ENCODE peak calls at places on chromosomes 11 and 22, in ten cellular contexts. A, T, S, H, J, R, O, D, W and E are unnamed samples.
A peak's percentile ranks its signal among the peaks of the same experiment; 100 is the strongest.

GRCh38 chr11:32090774-32091370 is at the start of gene RCN1:
- DNase-seq in O (no peak), R (peak; percentile 44), H (peak; percentile 14), D (no peak), A (peak; percentile 84), J (peak; percentile 32), T (peak; percentile 69), S (peak; percentile 65), W (peak; percentile 97), E (peak; percentile 50)

GRCh38 chr11:117045196-117045595 is 53.0 kb downstream of the SIK3 start:
- DNase-seq in R (no peak), O (no peak), W (peak; percentile 23), J (no peak), T (no peak), A (no peak), D (no peak), S (no peak), H (no peak), E (no peak)

GRCh38 chr11:2214527-2215229 is 43.1 kb upstream of the TH start:
- DNase-seq in J (no peak), A (no peak), H (no peak), O (no peak), D (no peak), R (no peak), T (no peak), S (peak; percentile 29), W (no peak), E (no peak)

GRCh38 chr22:36986242-36986821 is 32.9 kb downstream of the TST start:
- DNase-seq in S (no peak), W (peak; percentile 21), O (no peak), A (no peak), D (peak; percentile 37), H (no peak), R (peak; percentile 56), J (no peak), T (peak; percentile 55), E (no peak)

GRCh38 chr11:60658409-60658808 is 41.0 kb upstream of the MS4A8 start:
- DNase-seq in R (peak; percentile 16), J (no peak), S (no peak), A (no peak), O (no peak), H (no peak), T (no peak), D (peak; percentile 1), W (no peak), E (no peak)

GRCh38 chr11:36358436-36358835 is 62.3 kb downstream of the PRR5L start:
- DNase-seq in R (no peak), T (no peak), W (no peak), D (no peak), S (no peak), O (no peak), J (no peak), A (no peak), H (no peak), E (no peak)

GRCh38 chr11:109993786-109994185 is 99.4 kb upstream of the ZC3H12C start:
- DNase-seq in D (no peak), T (no peak), J (no peak), H (no peak), O (no peak), R (no peak), W (no peak), S (no peak), A (no peak), E (no peak)

GRCh38 chr11:12642040-12642439 is 32.2 kb upstream of the TEAD1 start:
- DNase-seq in S (no peak), J (no peak), R (no peak), T (peak; percentile 21), O (no peak), A (no peak), W (no peak), D (no peak), H (no peak), E (no peak)

GRCh38 chr22:21940521-21940920 is 12.1 kb downstream of the PPM1F start:
- DNase-seq in W (no peak), T (no peak), S (no peak), H (no peak), A (peak; percentile 52), J (no peak), O (no peak), R (no peak), D (no peak), E (no peak)

GRCh38 chr11:124115782-124116616 is 749 bp downstream of the VWA5A start:
- DNase-seq in D (peak; percentile 40), J (no peak), T (no peak), S (peak; percentile 57), R (peak; percentile 39), H (no peak), W (peak; percentile 30), A (peak; percentile 32), O (no peak), E (no peak)

GRCh38 chr11:98455500-98456186 is 565.1 kb upstream of the CNTN5 start:
- DNase-seq in S (no peak), A (no peak), O (no peak), J (no peak), W (peak; percentile 36), R (no peak), D (no peak), H (no peak), T (no peak), E (no peak)

GRCh38 chr11:9688716-9689511 is 25.0 kb downstream of the SWAP70 start:
- DNase-seq in T (peak; percentile 89), H (no peak), O (peak; percentile 96), S (no peak), D (no peak), W (peak; percentile 52), A (no peak), J (peak; percentile 47), R (no peak), E (no peak)

GRCh38 chr11:72609045-72609444 is 65.2 kb downstream of the PDE2A start:
- DNase-seq in H (no peak), A (no peak), T (peak; percentile 48), S (no peak), O (no peak), J (no peak), W (peak; percentile 34), R (no peak), D (no peak), E (no peak)

GRCh38 chr11:75934851-75935250 is 119.8 kb downstream of the UVRAG start:
- DNase-seq in R (no peak), S (no peak), H (no peak), O (no peak), W (no peak), J (no peak), T (no peak), A (no peak), D (no peak), E (no peak)

GRCh38 chr22:29032584-29032983 is 29.0 kb downstream of the C22orf31 start:
- DNase-seq in W (no peak), D (peak; percentile 42), O (no peak), A (no peak), J (no peak), H (no peak), T (no peak), S (no peak), R (peak; percentile 39), E (no peak)

GRCh38 chr11:68374531-68374930 is 62.1 kb downstream of the LRP5 start:
- DNase-seq in J (no peak), O (no peak), T (no peak), W (no peak), S (no peak), D (no peak), H (no peak), R (no peak), A (no peak), E (no peak)

GRCh38 chr11:120511804-120512726 is 517 bp downstream of the GRIK4 start:
- DNase-seq in H (no peak), O (no peak), S (no peak), W (peak; percentile 27), J (no peak), A (no peak), R (no peak), D (no peak), T (no peak), E (no peak)

GRCh38 chr11:86288776-86289507 is 13.1 kb upstream of the HIKESHI start:
- DNase-seq in W (no peak), D (no peak), A (no peak), H (no peak), R (no peak), J (no peak), O (peak; percentile 31), T (peak; percentile 58), S (no peak), E (no peak)

GRCh38 chr11:76704171-76704948 is 33.8 kb upstream of the LRRC32 start:
- DNase-seq in J (no peak), T (no peak), S (no peak), W (peak; percentile 27), D (no peak), R (no peak), A (no peak), H (no peak), O (no peak), E (no peak)

GRCh38 chr11:45205978-45206377 is 59.5 kb downstream of the PRDM11 start:
- DNase-seq in T (no peak), A (no peak), O (no peak), S (no peak), J (no peak), H (no peak), D (no peak), R (no peak), W (no peak), E (no peak)

GRCh38 chr11:72808415-72808814 is 5.8 kb upstream of the ATG16L2 start:
- DNase-seq in A (no peak), T (no peak), W (peak; percentile 0), J (no peak), D (no peak), O (no peak), R (no peak), S (no peak), H (no peak), E (no peak)

GRCh38 chr11:93622043-93622442 is 39.4 kb upstream of the CEP295 start:
- DNase-seq in O (no peak), T (peak; percentile 27), S (no peak), H (no peak), J (no peak), D (no peak), W (no peak), A (no peak), R (no peak), E (no peak)

GRCh38 chr11:91591021-91591420 is 633.6 kb upstream of the FAT3 start:
- DNase-seq in O (no peak), S (no peak), R (no peak), T (no peak), W (no peak), H (no peak), J (no peak), D (no peak), A (no peak), E (no peak)

GRCh38 chr11:123653997-123654565 is 343 bp downstream of the SCN3B start:
- DNase-seq in W (peak; percentile 74), S (peak; percentile 35), H (no peak), A (peak; percentile 73), J (peak; percentile 58), D (no peak), T (no peak), O (no peak), R (peak; percentile 56), E (peak; percentile 17)

GRCh38 chr11:94934362-94934761 is 39.0 kb downstream of the CWC15 start:
- DNase-seq in S (no peak), W (peak; percentile 56), H (no peak), O (no peak), A (no peak), D (no peak), R (no peak), J (no peak), T (no peak), E (no peak)

GRCh38 chr11:8223513-8223899 is 40.2 kb downstream of the LMO1 start:
- DNase-seq in D (no peak), J (no peak), W (no peak), S (peak; percentile 29), A (no peak), H (no peak), O (no peak), T (no peak), R (no peak), E (no peak)

GRCh38 chr22:21942407-21942895 is 10.2 kb downstream of the PPM1F start:
- DNase-seq in H (no peak), W (no peak), A (peak; percentile 91), S (peak; percentile 68), O (peak; percentile 53), T (peak; percentile 28), R (no peak), D (no peak), J (peak; percentile 63), E (no peak)